ENCODE peak calls at places on chromosomes 7 and 10, in seven cellular contexts. W is K562, V is H1, L is GM12878, A is HCT116, U is SK-N-SH, M is HepG2. Q is an unnamed sample.

GRCh38 chr7:101308245-101309085 is 13.1 kb downstream of the IFT22 start:
- DNase-seq in W (peak), V (peak), L (no peak), A (no peak), U (peak), M (peak), Q (peak)

GRCh38 chr7:40239755-40240303 is 105.0 kb downstream of the SUGCT start:
- DNase-seq in W (no peak), V (no peak), L (no peak), A (no peak), U (peak), M (no peak), Q (no peak)

GRCh38 chr7:42628021-42628420 is 283.8 kb downstream of the C7orf25 start:
- DNase-seq in W (no peak), V (no peak), L (no peak), A (no peak), U (no peak), M (no peak), Q (no peak)

GRCh38 chr7:80552304-80552703 is 40.4 kb upstream of the GNAT3 start:
- DNase-seq in W (no peak), V (no peak), L (no peak), A (no peak), U (no peak), M (no peak), Q (no peak)

GRCh38 chr10:72925951-72926465 is 28.6 kb downstream of the PLA2G12B start:
- DNase-seq in W (no peak), V (no peak), L (no peak), A (no peak), U (no peak), M (peak), Q (no peak)

GRCh38 chr10:27713906-27714305 is 31.7 kb downstream of the MKX start:
- DNase-seq in W (no peak), V (no peak), L (no peak), A (no peak), U (no peak), M (no peak), Q (no peak)

GRCh38 chr10:14451341-14451740 is 120.6 kb upstream of the FRMD4A start:
- DNase-seq in W (no peak), V (no peak), L (no peak), A (no peak), U (no peak), M (no peak), Q (no peak)

GRCh38 chr7:75689246-75690099 is 49.3 kb downstream of the HIP1 start:
- DNase-seq in W (no peak), V (no peak), L (no peak), A (no peak), U (no peak), M (no peak), Q (no peak)

GRCh38 chr10:103284170-103284569 is 7.2 kb downstream of the INA start:
- DNase-seq in W (no peak), V (no peak), L (no peak), A (no peak), U (no peak), M (no peak), Q (no peak)

GRCh38 chr10:112899396-112900065 is 50.5 kb upstream of the TCF7L2 start:
- DNase-seq in W (no peak), V (no peak), L (no peak), A (no peak), U (no peak), M (peak), Q (no peak)

GRCh38 chr10:69874464-69874863 is 72.8 kb downstream of the COL13A1 start:
- DNase-seq in W (no peak), V (no peak), L (no peak), A (no peak), U (no peak), M (no peak), Q (no peak)

DNA sequence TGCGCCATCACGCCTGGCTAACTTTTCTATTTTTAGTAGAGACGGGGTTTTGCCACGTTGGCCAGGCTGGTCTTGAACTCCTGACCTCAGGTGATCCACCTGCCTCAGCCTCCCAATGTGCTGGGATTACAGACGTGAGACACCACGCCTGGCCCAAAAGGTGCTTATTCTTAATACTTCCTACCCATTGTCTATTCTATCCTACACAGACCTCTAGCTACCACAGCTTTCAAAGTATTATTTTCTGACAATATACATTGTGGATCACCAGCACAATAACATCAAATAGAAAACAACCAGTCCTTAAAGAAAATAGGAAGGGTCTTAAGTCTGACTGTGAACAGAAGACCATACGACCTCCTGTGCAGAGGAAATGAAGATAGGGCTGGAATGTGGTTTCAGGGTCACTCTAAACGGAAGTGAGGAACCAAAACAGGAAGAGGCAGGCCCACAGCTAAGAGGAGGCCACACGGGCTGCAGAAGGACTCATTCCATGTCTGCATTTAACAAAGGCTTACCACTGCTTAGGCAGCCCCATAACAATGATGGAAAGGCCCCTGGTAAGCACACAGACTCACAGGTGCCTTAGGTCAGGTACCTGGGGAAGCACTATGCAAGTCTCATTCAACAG is 115.2 kb downstream of the ZFAND4 start:
- DNase-seq in W (no peak), V (no peak), L (no peak), A (no peak), U (no peak), M (peak), Q (no peak)
- TF ChIP-seq JUND in W (no peak), V (no peak), L (no peak), A (no peak), U (no peak), M (no peak), Q (no peak)

DNA sequence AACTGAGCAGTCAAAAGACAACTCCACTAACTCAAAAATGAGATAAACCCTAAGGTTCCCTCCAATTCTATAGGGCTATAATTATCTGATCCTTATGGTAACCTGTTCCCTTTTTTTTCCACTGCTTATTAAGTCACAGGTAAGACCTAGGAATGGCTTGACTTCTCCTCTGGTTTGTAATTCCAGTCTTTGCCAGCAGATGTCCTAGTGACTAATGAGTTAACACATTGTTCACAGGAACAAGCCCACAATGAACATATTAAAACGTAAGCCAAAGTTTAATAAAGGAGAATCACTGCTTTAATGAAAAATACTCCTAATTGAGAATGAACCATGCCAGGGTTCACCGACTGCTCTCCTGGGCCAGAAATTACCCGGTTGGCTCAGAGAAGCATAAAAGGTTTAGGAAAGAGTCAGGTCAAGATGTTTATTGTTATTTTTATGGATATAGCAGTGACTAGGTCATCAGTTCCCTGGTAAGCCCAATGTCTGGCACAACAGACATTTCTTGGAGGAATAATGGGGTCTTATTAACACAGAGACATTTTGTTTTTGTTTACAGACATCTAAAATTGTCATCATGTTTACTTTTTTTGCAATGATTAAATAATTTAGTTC is 120.1 kb downstream of the ELAPOR2 start:
- DNase-seq in W (peak), V (no peak), L (peak), A (peak), U (peak), M (peak), Q (peak)
- TF ChIP-seq JUND in W (no peak), V (no peak), L (no peak), A (no peak), U (no peak), M (no peak), Q (no peak)

GRCh38 chr7:137476937-137477336 is 133.4 kb upstream of the PTN start:
- DNase-seq in W (no peak), V (no peak), L (no peak), A (no peak), U (no peak), M (no peak), Q (no peak)

GRCh38 chr7:137475966-137476365 is 132.4 kb upstream of the PTN start:
- DNase-seq in W (no peak), V (no peak), L (no peak), A (no peak), U (no peak), M (no peak), Q (no peak)

GRCh38 chr7:137469858-137470257 is 126.3 kb upstream of the PTN start:
- DNase-seq in W (no peak), V (no peak), L (no peak), A (no peak), U (no peak), M (no peak), Q (no peak)

GRCh38 chr7:137471128-137471527 is 127.6 kb upstream of the PTN start:
- DNase-seq in W (no peak), V (no peak), L (no peak), A (no peak), U (no peak), M (no peak), Q (no peak)

GRCh38 chr7:137474627-137475026 is 131.1 kb upstream of the PTN start:
- DNase-seq in W (no peak), V (no peak), L (no peak), A (no peak), U (no peak), M (no peak), Q (no peak)
- TF ChIP-seq JUND in W (no peak), V (no peak), L (no peak), A (no peak), U (no peak), M (no peak), Q (no peak)

DNA sequence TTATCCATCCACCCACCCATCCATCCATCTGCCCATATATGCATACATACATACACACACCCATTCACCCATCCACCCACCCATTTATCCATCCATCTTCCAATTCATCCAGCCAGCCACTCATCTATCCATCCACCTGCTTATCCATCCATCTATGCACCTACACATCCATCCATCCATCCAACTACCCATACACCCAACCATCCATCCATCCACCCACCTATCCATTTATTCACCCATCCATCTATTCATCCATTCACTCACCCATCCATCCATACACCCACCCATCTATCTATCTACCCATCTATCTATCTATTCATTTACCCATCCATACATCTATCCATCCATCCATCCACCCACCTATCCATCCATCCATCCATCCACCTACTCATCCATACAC is 17.3 kb downstream of the TMEM72 start:
- DNase-seq in W (no peak), V (no peak), L (no peak), A (no peak), U (no peak), M (no peak), Q (no peak)
- TF ChIP-seq JUND in W (no peak), V (no peak), L (no peak), A (no peak), U (no peak), M (no peak), Q (no peak)

Q was measured in T47D.